ENCODE peak calls at places on chromosomes 12 and 14, in seven cellular contexts. C is ELR, B is HFF-Myc, Y is iris pigment epithelial cell, J is T-helper 1 cell, M is sigmoid colon, R is H9. I is an unnamed sample.

GRCh38 chr14:90140298-90140955 is 78.6 kb downstream of the KCNK13 start:
- DNase-seq in C (peak; percentile 14), B (no peak), Y (peak; percentile 35), J (no peak), M (no peak), R (no peak), I (no peak)

GRCh38 chr12:113882690-113883089 is 83.4 kb downstream of the RBM19 start:
- DNase-seq in C (no peak), B (no peak), Y (no peak), J (no peak), M (no peak), R (no peak), I (no peak)

GRCh38 chr14:50725761-50726160 is 57.7 kb upstream of the SAV1 start:
- DNase-seq in C (no peak), B (no peak), Y (peak; percentile 16), J (no peak), M (no peak), R (no peak), I (no peak)

GRCh38 chr14:21525995-21526671 is at the start of gene SALL2:
- DNase-seq in C (peak; percentile 58), B (peak; percentile 26), Y (peak; percentile 63), J (peak; percentile 60), M (peak; percentile 94), R (peak; percentile 99), I (peak; percentile 49)

GRCh38 chr12:89051065-89051677 is 301.1 kb downstream of the DUSP6 start:
- DNase-seq in C (peak; percentile 79), B (no peak), Y (peak; percentile 79), J (peak; percentile 14), M (no peak), R (no peak), I (peak; percentile 80)

GRCh38 chr14:51657762-51658161 is 6.1 kb downstream of the FRMD6 start:
- DNase-seq in C (peak; percentile 73), B (no peak), Y (peak; percentile 54), J (no peak), M (no peak), R (no peak), I (peak; percentile 53)

GRCh38 chr12:18868673-18869072 is 130.8 kb downstream of the CAPZA3 start:
- DNase-seq in C (peak; percentile 52), B (no peak), Y (no peak), J (no peak), M (no peak), R (no peak), I (peak; percentile 33)

GRCh38 chr12:106296179-106296877 is 6.2 kb upstream of the TCP11L2 start:
- DNase-seq in C (peak; percentile 91), B (no peak), Y (peak; percentile 73), J (no peak), M (no peak), R (no peak), I (peak; percentile 92)

GRCh38 chr12:121086896-121087295 is 45.8 kb upstream of the P2RX7 start:
- DNase-seq in C (no peak), B (no peak), Y (no peak), J (no peak), M (no peak), R (no peak), I (no peak)

GRCh38 chr12:10372534-10372931 is 17.3 kb downstream of the KLRK1 start:
- DNase-seq in C (no peak), B (no peak), Y (no peak), J (no peak), M (no peak), R (no peak), I (no peak)

GRCh38 chr14:57136669-57137068 is 132.0 kb downstream of the EXOC5 start:
- DNase-seq in C (no peak), B (no peak), Y (no peak), J (no peak), M (peak; percentile 63), R (no peak), I (no peak)

GRCh38 chr12:57726151-57726883 is 12.2 kb downstream of the AGAP2 start:
- DNase-seq in C (peak; percentile 92), B (peak; percentile 56), Y (peak; percentile 71), J (no peak), M (peak; percentile 91), R (peak; percentile 93), I (peak; percentile 82)

GRCh38 chr14:90986510-90986909 is 73.9 kb downstream of the RPS6KA5 start:
- DNase-seq in C (no peak), B (no peak), Y (no peak), J (no peak), M (no peak), R (peak; percentile 34), I (peak; percentile 81)

GRCh38 chr14:24347140-24347539 is 7.3 kb upstream of the RIPK3 start:
- DNase-seq in C (no peak), B (no peak), Y (no peak), J (no peak), M (no peak), R (no peak), I (no peak)

GRCh38 chr12:130919115-130919514 is 34.6 kb upstream of the ADGRD1 start:
- DNase-seq in C (no peak), B (no peak), Y (no peak), J (no peak), M (no peak), R (no peak), I (no peak)

GRCh38 chr14:50407089-50407813 is 10.6 kb upstream of the CDKL1 start:
- DNase-seq in C (no peak), B (no peak), Y (peak; percentile 68), J (no peak), M (no peak), R (no peak), I (no peak)

GRCh38 chr14:65574611-65575010 is 162.1 kb downstream of the FUT8 start:
- DNase-seq in C (no peak), B (no peak), Y (no peak), J (no peak), M (no peak), R (no peak), I (no peak)

GRCh38 chr14:66709292-66709691 is 201.3 kb downstream of the GPHN start:
- DNase-seq in C (peak; percentile 52), B (peak; percentile 2), Y (peak; percentile 46), J (no peak), M (no peak), R (no peak), I (peak; percentile 65)

GRCh38 chr12:2853626-2854025 is 3.2 kb downstream of the TEX52 start:
- DNase-seq in C (peak; percentile 86), B (peak; percentile 47), Y (peak; percentile 69), J (peak; percentile 23), M (peak; percentile 92), R (peak; percentile 96), I (peak; percentile 66)

I was measured in epithelial cell of esophagus.